ENCODE peak calls at places on chromosome 21, in seven cellular contexts. One of them, this sample, is unnamed.

GRCh38 chr21:15809065-15809464 is 79.3 kb downstream of the USP25 start:
- DNase-seq in stimulated activated CD8-positive, alpha-beta memory T cell treated with anti-CD3 and anti-CD28 coated beads, Interleukin-15, amount 100 ng/mL, for 4 hours: no peak
- DNase-seq in DMS153: no peak
- DNase-seq in stimulated activated CD4-positive, alpha-beta T cell treated with anti-CD3 and anti-CD28 coated beads, TNF-alpha, amount 100 ng/mL, for 1 hour: no peak
- DNase-seq in DMS 273 treated with DMSO at 0.1 percent for 48 hours: no peak
- DNase-seq in glomerular endothelial cell: no peak
- DNase-seq in NCI-H774: no peak
- DNase-seq in this sample: no peak

GRCh38 chr21:28927122-28927521 is 65.6 kb downstream of the LTN1 start:
- DNase-seq in glomerular endothelial cell: no peak
- DNase-seq in NCI-H774: no peak
- DNase-seq in DMS153: no peak
- DNase-seq in DMS 273 treated with DMSO at 0.1 percent for 48 hours: no peak
- DNase-seq in stimulated activated CD4-positive, alpha-beta T cell treated with anti-CD3 and anti-CD28 coated beads, TNF-alpha, amount 100 ng/mL, for 1 hour: no peak
- DNase-seq in stimulated activated CD8-positive, alpha-beta memory T cell treated with anti-CD3 and anti-CD28 coated beads, Interleukin-15, amount 100 ng/mL, for 4 hours: no peak
- DNase-seq in this sample: no peak

GRCh38 chr21:36207577-36208320 is 51.1 kb downstream of the DOP1B start:
- DNase-seq in glomerular endothelial cell: no peak
- DNase-seq in DMS 273 treated with DMSO at 0.1 percent for 48 hours: no peak
- DNase-seq in stimulated activated CD8-positive, alpha-beta memory T cell treated with anti-CD3 and anti-CD28 coated beads, Interleukin-15, amount 100 ng/mL, for 4 hours: no peak
- DNase-seq in NCI-H774: no peak
- DNase-seq in DMS153: no peak
- DNase-seq in stimulated activated CD4-positive, alpha-beta T cell treated with anti-CD3 and anti-CD28 coated beads, TNF-alpha, amount 100 ng/mL, for 1 hour: no peak
- DNase-seq in this sample: peak; percentile 53

GRCh38 chr21:37513383-37513782 is 146.8 kb downstream of the DYRK1A start:
- DNase-seq in glomerular endothelial cell: no peak
- DNase-seq in NCI-H774: no peak
- DNase-seq in stimulated activated CD8-positive, alpha-beta memory T cell treated with anti-CD3 and anti-CD28 coated beads, Interleukin-15, amount 100 ng/mL, for 4 hours: no peak
- DNase-seq in stimulated activated CD4-positive, alpha-beta T cell treated with anti-CD3 and anti-CD28 coated beads, TNF-alpha, amount 100 ng/mL, for 1 hour: no peak
- DNase-seq in DMS153: no peak
- DNase-seq in DMS 273 treated with DMSO at 0.1 percent for 48 hours: no peak
- DNase-seq in this sample: no peak

GRCh38 chr21:25515484-25516405 is 91.5 kb downstream of the MRPL39 start:
- DNase-seq in stimulated activated CD8-positive, alpha-beta memory T cell treated with anti-CD3 and anti-CD28 coated beads, Interleukin-15, amount 100 ng/mL, for 4 hours: no peak
- DNase-seq in glomerular endothelial cell: no peak
- DNase-seq in DMS153: no peak
- DNase-seq in DMS 273 treated with DMSO at 0.1 percent for 48 hours: no peak
- DNase-seq in stimulated activated CD4-positive, alpha-beta T cell treated with anti-CD3 and anti-CD28 coated beads, TNF-alpha, amount 100 ng/mL, for 1 hour: no peak
- DNase-seq in NCI-H774: no peak
- DNase-seq in this sample: no peak

GRCh38 chr21:42632771-42633690 is 20.4 kb upstream of the PDE9A start:
- DNase-seq in glomerular endothelial cell: no peak
- DNase-seq in DMS 273 treated with DMSO at 0.1 percent for 48 hours: no peak
- DNase-seq in stimulated activated CD8-positive, alpha-beta memory T cell treated with anti-CD3 and anti-CD28 coated beads, Interleukin-15, amount 100 ng/mL, for 4 hours: no peak
- DNase-seq in NCI-H774: no peak
- DNase-seq in stimulated activated CD4-positive, alpha-beta T cell treated with anti-CD3 and anti-CD28 coated beads, TNF-alpha, amount 100 ng/mL, for 1 hour: no peak
- DNase-seq in DMS153: no peak
- DNase-seq in this sample: no peak

GRCh38 chr21:15023782-15024181 is 41.0 kb downstream of the NRIP1 start:
- DNase-seq in NCI-H774: no peak
- DNase-seq in stimulated activated CD4-positive, alpha-beta T cell treated with anti-CD3 and anti-CD28 coated beads, TNF-alpha, amount 100 ng/mL, for 1 hour: no peak
- DNase-seq in DMS153: no peak
- DNase-seq in DMS 273 treated with DMSO at 0.1 percent for 48 hours: no peak
- DNase-seq in stimulated activated CD8-positive, alpha-beta memory T cell treated with anti-CD3 and anti-CD28 coated beads, Interleukin-15, amount 100 ng/mL, for 4 hours: no peak
- DNase-seq in glomerular endothelial cell: no peak
- DNase-seq in this sample: no peak

GRCh38 chr21:42080788-42081083 is 9.6 kb downstream of the UMODL1 start:
- DNase-seq in NCI-H774: no peak
- DNase-seq in DMS 273 treated with DMSO at 0.1 percent for 48 hours: no peak
- DNase-seq in glomerular endothelial cell: no peak
- DNase-seq in stimulated activated CD4-positive, alpha-beta T cell treated with anti-CD3 and anti-CD28 coated beads, TNF-alpha, amount 100 ng/mL, for 1 hour: no peak
- DNase-seq in DMS153: no peak
- DNase-seq in stimulated activated CD8-positive, alpha-beta memory T cell treated with anti-CD3 and anti-CD28 coated beads, Interleukin-15, amount 100 ng/mL, for 4 hours: no peak
- DNase-seq in this sample: no peak

GRCh38 chr21:30842990-30843389 is 13.4 kb upstream of the KRTAP7-1 start:
- DNase-seq in DMS 273 treated with DMSO at 0.1 percent for 48 hours: no peak
- DNase-seq in stimulated activated CD4-positive, alpha-beta T cell treated with anti-CD3 and anti-CD28 coated beads, TNF-alpha, amount 100 ng/mL, for 1 hour: no peak
- DNase-seq in stimulated activated CD8-positive, alpha-beta memory T cell treated with anti-CD3 and anti-CD28 coated beads, Interleukin-15, amount 100 ng/mL, for 4 hours: no peak
- DNase-seq in glomerular endothelial cell: no peak
- DNase-seq in DMS153: no peak
- DNase-seq in NCI-H774: no peak
- DNase-seq in this sample: no peak

GRCh38 chr21:21383126-21383525 is 384.9 kb downstream of the NCAM2 start:
- DNase-seq in stimulated activated CD8-positive, alpha-beta memory T cell treated with anti-CD3 and anti-CD28 coated beads, Interleukin-15, amount 100 ng/mL, for 4 hours: no peak
- DNase-seq in glomerular endothelial cell: no peak
- DNase-seq in DMS 273 treated with DMSO at 0.1 percent for 48 hours: no peak
- DNase-seq in DMS153: no peak
- DNase-seq in stimulated activated CD4-positive, alpha-beta T cell treated with anti-CD3 and anti-CD28 coated beads, TNF-alpha, amount 100 ng/mL, for 1 hour: no peak
- DNase-seq in NCI-H774: no peak
- DNase-seq in this sample: no peak

GRCh38 chr21:45592626-45593134 is 50.4 kb upstream of the SLC19A1 start:
- DNase-seq in DMS 273 treated with DMSO at 0.1 percent for 48 hours: no peak
- DNase-seq in stimulated activated CD4-positive, alpha-beta T cell treated with anti-CD3 and anti-CD28 coated beads, TNF-alpha, amount 100 ng/mL, for 1 hour: no peak
- DNase-seq in glomerular endothelial cell: no peak
- DNase-seq in stimulated activated CD8-positive, alpha-beta memory T cell treated with anti-CD3 and anti-CD28 coated beads, Interleukin-15, amount 100 ng/mL, for 4 hours: no peak
- DNase-seq in DMS153: no peak
- DNase-seq in NCI-H774: no peak
- DNase-seq in this sample: no peak

GRCh38 chr21:31184462-31184861 is 146.2 kb upstream of the KRTAP19-8 start:
- DNase-seq in glomerular endothelial cell: no peak
- DNase-seq in DMS153: no peak
- DNase-seq in stimulated activated CD8-positive, alpha-beta memory T cell treated with anti-CD3 and anti-CD28 coated beads, Interleukin-15, amount 100 ng/mL, for 4 hours: peak; percentile 23
- DNase-seq in NCI-H774: no peak
- DNase-seq in DMS 273 treated with DMSO at 0.1 percent for 48 hours: no peak
- DNase-seq in stimulated activated CD4-positive, alpha-beta T cell treated with anti-CD3 and anti-CD28 coated beads, TNF-alpha, amount 100 ng/mL, for 1 hour: no peak
- DNase-seq in this sample: no peak

GRCh38 chr21:45135122-45135521 is 60.7 kb downstream of the ADARB1 start:
- DNase-seq in glomerular endothelial cell: no peak
- DNase-seq in stimulated activated CD8-positive, alpha-beta memory T cell treated with anti-CD3 and anti-CD28 coated beads, Interleukin-15, amount 100 ng/mL, for 4 hours: no peak
- DNase-seq in DMS 273 treated with DMSO at 0.1 percent for 48 hours: no peak
- DNase-seq in stimulated activated CD4-positive, alpha-beta T cell treated with anti-CD3 and anti-CD28 coated beads, TNF-alpha, amount 100 ng/mL, for 1 hour: no peak
- DNase-seq in NCI-H774: no peak
- DNase-seq in DMS153: no peak
- DNase-seq in this sample: no peak

GRCh38 chr21:45380566-45380965 is 24.4 kb upstream of the COL18A1 start:
- DNase-seq in glomerular endothelial cell: no peak
- DNase-seq in NCI-H774: no peak
- DNase-seq in DMS153: no peak
- DNase-seq in stimulated activated CD8-positive, alpha-beta memory T cell treated with anti-CD3 and anti-CD28 coated beads, Interleukin-15, amount 100 ng/mL, for 4 hours: no peak
- DNase-seq in DMS 273 treated with DMSO at 0.1 percent for 48 hours: no peak
- DNase-seq in stimulated activated CD4-positive, alpha-beta T cell treated with anti-CD3 and anti-CD28 coated beads, TNF-alpha, amount 100 ng/mL, for 1 hour: no peak
- DNase-seq in this sample: no peak

GRCh38 chr21:32182449-32182848 is 96.4 kb downstream of the MIS18A start:
- DNase-seq in DMS 273 treated with DMSO at 0.1 percent for 48 hours: no peak
- DNase-seq in DMS153: no peak
- DNase-seq in stimulated activated CD4-positive, alpha-beta T cell treated with anti-CD3 and anti-CD28 coated beads, TNF-alpha, amount 100 ng/mL, for 1 hour: no peak
- DNase-seq in glomerular endothelial cell: no peak
- DNase-seq in NCI-H774: no peak
- DNase-seq in stimulated activated CD8-positive, alpha-beta memory T cell treated with anti-CD3 and anti-CD28 coated beads, Interleukin-15, amount 100 ng/mL, for 4 hours: no peak
- DNase-seq in this sample: no peak

GRCh38 chr21:44012474-44013379 is 618 bp downstream of the TRAPPC10 start:
- DNase-seq in stimulated activated CD4-positive, alpha-beta T cell treated with anti-CD3 and anti-CD28 coated beads, TNF-alpha, amount 100 ng/mL, for 1 hour: peak; percentile 45
- DNase-seq in glomerular endothelial cell: no peak
- DNase-seq in DMS 273 treated with DMSO at 0.1 percent for 48 hours: peak; percentile 10
- DNase-seq in stimulated activated CD8-positive, alpha-beta memory T cell treated with anti-CD3 and anti-CD28 coated beads, Interleukin-15, amount 100 ng/mL, for 4 hours: peak; percentile 72
- DNase-seq in NCI-H774: no peak
- DNase-seq in DMS153: peak; percentile 26
- DNase-seq in this sample: peak; percentile 25

GRCh38 chr21:16159213-16159970 is 429.6 kb downstream of the USP25 start:
- DNase-seq in stimulated activated CD8-positive, alpha-beta memory T cell treated with anti-CD3 and anti-CD28 coated beads, Interleukin-15, amount 100 ng/mL, for 4 hours: no peak
- DNase-seq in DMS153: no peak
- DNase-seq in stimulated activated CD4-positive, alpha-beta T cell treated with anti-CD3 and anti-CD28 coated beads, TNF-alpha, amount 100 ng/mL, for 1 hour: no peak
- DNase-seq in NCI-H774: no peak
- DNase-seq in glomerular endothelial cell: no peak
- DNase-seq in DMS 273 treated with DMSO at 0.1 percent for 48 hours: no peak
- DNase-seq in this sample: no peak

GRCh38 chr21:16305686-16306085 is 575.9 kb downstream of the USP25 start:
- DNase-seq in glomerular endothelial cell: peak; percentile 22
- DNase-seq in NCI-H774: no peak
- DNase-seq in stimulated activated CD8-positive, alpha-beta memory T cell treated with anti-CD3 and anti-CD28 coated beads, Interleukin-15, amount 100 ng/mL, for 4 hours: no peak
- DNase-seq in DMS 273 treated with DMSO at 0.1 percent for 48 hours: no peak
- DNase-seq in stimulated activated CD4-positive, alpha-beta T cell treated with anti-CD3 and anti-CD28 coated beads, TNF-alpha, amount 100 ng/mL, for 1 hour: no peak
- DNase-seq in DMS153: no peak
- DNase-seq in this sample: no peak

GRCh38 chr21:29025328-29025713 is 853 bp downstream of the USP16 start:
- DNase-seq in stimulated activated CD4-positive, alpha-beta T cell treated with anti-CD3 and anti-CD28 coated beads, TNF-alpha, amount 100 ng/mL, for 1 hour: no peak
- DNase-seq in stimulated activated CD8-positive, alpha-beta memory T cell treated with anti-CD3 and anti-CD28 coated beads, Interleukin-15, amount 100 ng/mL, for 4 hours: no peak
- DNase-seq in DMS153: no peak
- DNase-seq in DMS 273 treated with DMSO at 0.1 percent for 48 hours: no peak
- DNase-seq in glomerular endothelial cell: no peak
- DNase-seq in NCI-H774: no peak
- DNase-seq in this sample: peak; percentile 22

GRCh38 chr21:42063206-42063577 is 7.9 kb upstream of the UMODL1 start:
- DNase-seq in glomerular endothelial cell: no peak
- DNase-seq in NCI-H774: peak; percentile 37
- DNase-seq in stimulated activated CD8-positive, alpha-beta memory T cell treated with anti-CD3 and anti-CD28 coated beads, Interleukin-15, amount 100 ng/mL, for 4 hours: no peak
- DNase-seq in DMS 273 treated with DMSO at 0.1 percent for 48 hours: no peak
- DNase-seq in DMS153: peak; percentile 80
- DNase-seq in stimulated activated CD4-positive, alpha-beta T cell treated with anti-CD3 and anti-CD28 coated beads, TNF-alpha, amount 100 ng/mL, for 1 hour: no peak
- DNase-seq in this sample: no peak

GRCh38 chr21:38171723-38172344 is 85.0 kb upstream of the KCNJ15 start:
- DNase-seq in NCI-H774: no peak
- DNase-seq in glomerular endothelial cell: no peak
- DNase-seq in stimulated activated CD8-positive, alpha-beta memory T cell treated with anti-CD3 and anti-CD28 coated beads, Interleukin-15, amount 100 ng/mL, for 4 hours: no peak
- DNase-seq in DMS153: no peak
- DNase-seq in stimulated activated CD4-positive, alpha-beta T cell treated with anti-CD3 and anti-CD28 coated beads, TNF-alpha, amount 100 ng/mL, for 1 hour: no peak
- DNase-seq in DMS 273 treated with DMSO at 0.1 percent for 48 hours: no peak
- DNase-seq in this sample: peak; percentile 72

GRCh38 chr21:46569071-46569470 is 35.8 kb downstream of the S100B start:
- DNase-seq in DMS153: no peak
- DNase-seq in stimulated activated CD4-positive, alpha-beta T cell treated with anti-CD3 and anti-CD28 coated beads, TNF-alpha, amount 100 ng/mL, for 1 hour: no peak
- DNase-seq in stimulated activated CD8-positive, alpha-beta memory T cell treated with anti-CD3 and anti-CD28 coated beads, Interleukin-15, amount 100 ng/mL, for 4 hours: no peak
- DNase-seq in NCI-H774: no peak
- DNase-seq in DMS 273 treated with DMSO at 0.1 percent for 48 hours: no peak
- DNase-seq in glomerular endothelial cell: no peak
- DNase-seq in this sample: no peak

GRCh38 chr21:14716761-14717396 is 170.8 kb upstream of the SAMSN1 start:
- DNase-seq in stimulated activated CD8-positive, alpha-beta memory T cell treated with anti-CD3 and anti-CD28 coated beads, Interleukin-15, amount 100 ng/mL, for 4 hours: no peak
- DNase-seq in DMS153: no peak
- DNase-seq in glomerular endothelial cell: no peak
- DNase-seq in DMS 273 treated with DMSO at 0.1 percent for 48 hours: no peak
- DNase-seq in stimulated activated CD4-positive, alpha-beta T cell treated with anti-CD3 and anti-CD28 coated beads, TNF-alpha, amount 100 ng/mL, for 1 hour: no peak
- DNase-seq in NCI-H774: no peak
- DNase-seq in this sample: no peak

GRCh38 chr21:35400233-35400939 is 351.3 kb upstream of the RUNX1 start:
- DNase-seq in stimulated activated CD4-positive, alpha-beta T cell treated with anti-CD3 and anti-CD28 coated beads, TNF-alpha, amount 100 ng/mL, for 1 hour: peak; percentile 5
- DNase-seq in stimulated activated CD8-positive, alpha-beta memory T cell treated with anti-CD3 and anti-CD28 coated beads, Interleukin-15, amount 100 ng/mL, for 4 hours: no peak
- DNase-seq in NCI-H774: peak; percentile 53
- DNase-seq in glomerular endothelial cell: no peak
- DNase-seq in DMS 273 treated with DMSO at 0.1 percent for 48 hours: peak; percentile 1
- DNase-seq in DMS153: peak; percentile 81
- DNase-seq in this sample: peak; percentile 80

GRCh38 chr21:42527127-42527488 is 13.5 kb downstream of the SLC37A1 start:
- DNase-seq in DMS 273 treated with DMSO at 0.1 percent for 48 hours: no peak
- DNase-seq in glomerular endothelial cell: no peak
- DNase-seq in stimulated activated CD8-positive, alpha-beta memory T cell treated with anti-CD3 and anti-CD28 coated beads, Interleukin-15, amount 100 ng/mL, for 4 hours: no peak
- DNase-seq in NCI-H774: no peak
- DNase-seq in stimulated activated CD4-positive, alpha-beta T cell treated with anti-CD3 and anti-CD28 coated beads, TNF-alpha, amount 100 ng/mL, for 1 hour: no peak
- DNase-seq in DMS153: no peak
- DNase-seq in this sample: no peak

GRCh38 chr21:41897690-41898089 is 18.5 kb upstream of the PRDM15 start:
- DNase-seq in stimulated activated CD4-positive, alpha-beta T cell treated with anti-CD3 and anti-CD28 coated beads, TNF-alpha, amount 100 ng/mL, for 1 hour: no peak
- DNase-seq in glomerular endothelial cell: no peak
- DNase-seq in stimulated activated CD8-positive, alpha-beta memory T cell treated with anti-CD3 and anti-CD28 coated beads, Interleukin-15, amount 100 ng/mL, for 4 hours: no peak
- DNase-seq in NCI-H774: no peak
- DNase-seq in DMS 273 treated with DMSO at 0.1 percent for 48 hours: no peak
- DNase-seq in DMS153: no peak
- DNase-seq in this sample: no peak

GRCh38 chr21:22044431-22044830 is 1046.2 kb downstream of the NCAM2 start:
- DNase-seq in stimulated activated CD4-positive, alpha-beta T cell treated with anti-CD3 and anti-CD28 coated beads, TNF-alpha, amount 100 ng/mL, for 1 hour: no peak
- DNase-seq in glomerular endothelial cell: no peak
- DNase-seq in DMS153: no peak
- DNase-seq in stimulated activated CD8-positive, alpha-beta memory T cell treated with anti-CD3 and anti-CD28 coated beads, Interleukin-15, amount 100 ng/mL, for 4 hours: no peak
- DNase-seq in DMS 273 treated with DMSO at 0.1 percent for 48 hours: no peak
- DNase-seq in NCI-H774: no peak
- DNase-seq in this sample: no peak

GRCh38 chr21:17834639-17835354 is 15.6 kb upstream of the C21orf91 start:
- DNase-seq in DMS153: no peak
- DNase-seq in NCI-H774: no peak
- DNase-seq in DMS 273 treated with DMSO at 0.1 percent for 48 hours: no peak
- DNase-seq in stimulated activated CD4-positive, alpha-beta T cell treated with anti-CD3 and anti-CD28 coated beads, TNF-alpha, amount 100 ng/mL, for 1 hour: no peak
- DNase-seq in glomerular endothelial cell: no peak
- DNase-seq in stimulated activated CD8-positive, alpha-beta memory T cell treated with anti-CD3 and anti-CD28 coated beads, Interleukin-15, amount 100 ng/mL, for 4 hours: no peak
- DNase-seq in this sample: no peak

GRCh38 chr21:41571938-41572510 is 64.1 kb upstream of the TMPRSS2 start:
- DNase-seq in DMS153: no peak
- DNase-seq in DMS 273 treated with DMSO at 0.1 percent for 48 hours: no peak
- DNase-seq in stimulated activated CD4-positive, alpha-beta T cell treated with anti-CD3 and anti-CD28 coated beads, TNF-alpha, amount 100 ng/mL, for 1 hour: no peak
- DNase-seq in NCI-H774: no peak
- DNase-seq in stimulated activated CD8-positive, alpha-beta memory T cell treated with anti-CD3 and anti-CD28 coated beads, Interleukin-15, amount 100 ng/mL, for 4 hours: no peak
- DNase-seq in glomerular endothelial cell: no peak
- DNase-seq in this sample: no peak

GRCh38 chr21:45278156-45278911 is 9.4 kb downstream of the POFUT2 start:
- DNase-seq in glomerular endothelial cell: no peak
- DNase-seq in NCI-H774: no peak
- DNase-seq in stimulated activated CD4-positive, alpha-beta T cell treated with anti-CD3 and anti-CD28 coated beads, TNF-alpha, amount 100 ng/mL, for 1 hour: no peak
- DNase-seq in DMS 273 treated with DMSO at 0.1 percent for 48 hours: no peak
- DNase-seq in stimulated activated CD8-positive, alpha-beta memory T cell treated with anti-CD3 and anti-CD28 coated beads, Interleukin-15, amount 100 ng/mL, for 4 hours: no peak
- DNase-seq in DMS153: no peak
- DNase-seq in this sample: no peak

GRCh38 chr21:40730051-40730760 is 116.8 kb downstream of the DSCAM start:
- DNase-seq in glomerular endothelial cell: no peak
- DNase-seq in stimulated activated CD8-positive, alpha-beta memory T cell treated with anti-CD3 and anti-CD28 coated beads, Interleukin-15, amount 100 ng/mL, for 4 hours: no peak
- DNase-seq in DMS153: no peak
- DNase-seq in NCI-H774: no peak
- DNase-seq in DMS 273 treated with DMSO at 0.1 percent for 48 hours: no peak
- DNase-seq in stimulated activated CD4-positive, alpha-beta T cell treated with anti-CD3 and anti-CD28 coated beads, TNF-alpha, amount 100 ng/mL, for 1 hour: no peak
- DNase-seq in this sample: no peak

GRCh38 chr21:39612233-39613028 is at the start of gene B3GALT5:
- DNase-seq in DMS 273 treated with DMSO at 0.1 percent for 48 hours: no peak
- DNase-seq in DMS153: no peak
- DNase-seq in glomerular endothelial cell: no peak
- DNase-seq in stimulated activated CD8-positive, alpha-beta memory T cell treated with anti-CD3 and anti-CD28 coated beads, Interleukin-15, amount 100 ng/mL, for 4 hours: no peak
- DNase-seq in stimulated activated CD4-positive, alpha-beta T cell treated with anti-CD3 and anti-CD28 coated beads, TNF-alpha, amount 100 ng/mL, for 1 hour: no peak
- DNase-seq in NCI-H774: no peak
- DNase-seq in this sample: peak; percentile 53

GRCh38 chr21:25568230-25568629 is 39.1 kb downstream of the MRPL39 start:
- DNase-seq in NCI-H774: no peak
- DNase-seq in DMS153: no peak
- DNase-seq in stimulated activated CD8-positive, alpha-beta memory T cell treated with anti-CD3 and anti-CD28 coated beads, Interleukin-15, amount 100 ng/mL, for 4 hours: no peak
- DNase-seq in glomerular endothelial cell: peak; percentile 56
- DNase-seq in stimulated activated CD4-positive, alpha-beta T cell treated with anti-CD3 and anti-CD28 coated beads, TNF-alpha, amount 100 ng/mL, for 1 hour: no peak
- DNase-seq in DMS 273 treated with DMSO at 0.1 percent for 48 hours: no peak
- DNase-seq in this sample: peak; percentile 26

GRCh38 chr21:44548922-44549321 is 2.4 kb downstream of the KRTAP10-2 start:
- DNase-seq in stimulated activated CD8-positive, alpha-beta memory T cell treated with anti-CD3 and anti-CD28 coated beads, Interleukin-15, amount 100 ng/mL, for 4 hours: no peak
- DNase-seq in DMS153: no peak
- DNase-seq in glomerular endothelial cell: no peak
- DNase-seq in stimulated activated CD4-positive, alpha-beta T cell treated with anti-CD3 and anti-CD28 coated beads, TNF-alpha, amount 100 ng/mL, for 1 hour: no peak
- DNase-seq in NCI-H774: no peak
- DNase-seq in DMS 273 treated with DMSO at 0.1 percent for 48 hours: no peak
- DNase-seq in this sample: no peak

GRCh38 chr21:34219334-34220020 is 144.3 kb upstream of the KCNE2 start:
- DNase-seq in stimulated activated CD8-positive, alpha-beta memory T cell treated with anti-CD3 and anti-CD28 coated beads, Interleukin-15, amount 100 ng/mL, for 4 hours: no peak
- DNase-seq in stimulated activated CD4-positive, alpha-beta T cell treated with anti-CD3 and anti-CD28 coated beads, TNF-alpha, amount 100 ng/mL, for 1 hour: no peak
- DNase-seq in glomerular endothelial cell: no peak
- DNase-seq in DMS153: no peak
- DNase-seq in DMS 273 treated with DMSO at 0.1 percent for 48 hours: no peak
- DNase-seq in NCI-H774: no peak
- DNase-seq in this sample: no peak

GRCh38 chr21:42234464-42235241 is 15.7 kb downstream of the ABCG1 start:
- DNase-seq in DMS153: peak; percentile 51
- DNase-seq in NCI-H774: peak; percentile 61
- DNase-seq in glomerular endothelial cell: no peak
- DNase-seq in stimulated activated CD8-positive, alpha-beta memory T cell treated with anti-CD3 and anti-CD28 coated beads, Interleukin-15, amount 100 ng/mL, for 4 hours: peak; percentile 50
- DNase-seq in DMS 273 treated with DMSO at 0.1 percent for 48 hours: peak; percentile 32
- DNase-seq in stimulated activated CD4-positive, alpha-beta T cell treated with anti-CD3 and anti-CD28 coated beads, TNF-alpha, amount 100 ng/mL, for 1 hour: no peak
- DNase-seq in this sample: peak; percentile 35

GRCh38 chr21:34887729-34888568 is 161.2 kb downstream of the RUNX1 start:
- DNase-seq in NCI-H774: peak; percentile 39
- DNase-seq in stimulated activated CD8-positive, alpha-beta memory T cell treated with anti-CD3 and anti-CD28 coated beads, Interleukin-15, amount 100 ng/mL, for 4 hours: peak; percentile 84
- DNase-seq in glomerular endothelial cell: peak; percentile 45
- DNase-seq in DMS153: peak; percentile 53
- DNase-seq in DMS 273 treated with DMSO at 0.1 percent for 48 hours: peak; percentile 15
- DNase-seq in stimulated activated CD4-positive, alpha-beta T cell treated with anti-CD3 and anti-CD28 coated beads, TNF-alpha, amount 100 ng/mL, for 1 hour: peak; percentile 74
- DNase-seq in this sample: peak; percentile 85

GRCh38 chr21:21971384-21971783 is 973.2 kb downstream of the NCAM2 start:
- DNase-seq in glomerular endothelial cell: no peak
- DNase-seq in stimulated activated CD8-positive, alpha-beta memory T cell treated with anti-CD3 and anti-CD28 coated beads, Interleukin-15, amount 100 ng/mL, for 4 hours: no peak
- DNase-seq in DMS153: no peak
- DNase-seq in DMS 273 treated with DMSO at 0.1 percent for 48 hours: no peak
- DNase-seq in NCI-H774: no peak
- DNase-seq in stimulated activated CD4-positive, alpha-beta T cell treated with anti-CD3 and anti-CD28 coated beads, TNF-alpha, amount 100 ng/mL, for 1 hour: no peak
- DNase-seq in this sample: no peak

This sample was measured in ACHN.